ENCODE peak calls at places on chromosomes 13 and 19, in ten cellular contexts. N is right lobe of liver; L is cardiac muscle cell; Q is pancreas; T is left ventricle myocardium inferior; H is heart right ventricle; W is effector memory CD4-positive, alpha-beta T cell; K is CD8-positive, alpha-beta memory T cell; Y is astrocyte; E is mesendoderm. Z is an unnamed sample. For H3K27me3, the result is how much of the 10 kb centered on the place peaks cover.

GRCh38 chr13:104286566-104287290 is 1220.5 kb upstream of the SLC10A2 start:
- DNase-seq in N (no peak), L (no peak), Q (no peak), T (no peak), H (no peak), W (no peak), K (no peak), Y (no peak), E (peak), Z (no peak)

GRCh38 chr19:12721656-12722565 is 1.8 kb downstream of the TNPO2 start:
- DNase-seq in N (peak), L (peak), Q (peak), T (peak), H (peak), W (peak), K (peak), Y (peak), E (peak), Z (peak)

GRCh38 chr13:85725433-85725832 is 73.8 kb downstream of the SLITRK6 start:
- DNase-seq in N (no peak), L (no peak), Q (no peak), T (no peak), H (no peak), W (no peak), K (no peak), Y (no peak), E (no peak), Z (no peak)

GRCh38 chr13:64074989-64075474 is 2659.4 kb upstream of the PCDH20 start:
- DNase-seq in N (no peak), L (no peak), Q (no peak), T (no peak), H (no peak), W (no peak), K (no peak), Y (no peak), E (no peak), Z (no peak)

GRCh38 chr13:27712421-27712820 is 79.9 kb upstream of the GSX1 start:
- DNase-seq in N (no peak), L (peak), Q (peak), T (no peak), H (peak), W (no peak), K (peak), Y (no peak), E (no peak), Z (no peak)

GRCh38 chr13:30862707-30863106 is 43.4 kb upstream of the MEDAG start:
- DNase-seq in N (no peak), L (no peak), Q (no peak), T (peak), H (peak), W (no peak), K (no peak), Y (peak), E (peak), Z (peak)

GRCh38 chr19:45911291-45911690 is 3.3 kb downstream of the NANOS2 start:
- DNase-seq in N (no peak), L (peak), Q (no peak), T (no peak), H (no peak), W (no peak), K (no peak), Y (no peak), E (no peak), Z (no peak)

GRCh38 chr13:99307247-99307646 is at the start of gene GPR183:
- DNase-seq in N (no peak), L (peak), Q (no peak), T (no peak), H (no peak), W (no peak), K (no peak), Y (no peak), E (no peak), Z (no peak)

GRCh38 chr13:40490086-40490723 is 176.2 kb downstream of the FOXO1 start:
- DNase-seq in N (no peak), L (no peak), Q (no peak), T (no peak), H (no peak), W (peak), K (no peak), Y (no peak), E (no peak), Z (no peak)

GRCh38 chr19:40539070-40539469 is 37.6 kb upstream of the SHKBP1 start:
- DNase-seq in N (no peak), L (no peak), Q (no peak), T (no peak), H (no peak), W (no peak), K (no peak), Y (no peak), E (peak), Z (no peak)

GRCh38 chr19:4844348-4845179 is 13.1 kb upstream of the TICAM1 start:
- DNase-seq in N (no peak), L (no peak), Q (no peak), T (peak), H (peak), W (no peak), K (no peak), Y (no peak), E (no peak), Z (peak)

GRCh38 chr19:2744113-2744512 is 4.3 kb upstream of the SLC39A3 start:
- DNase-seq in N (no peak), L (no peak), Q (no peak), T (no peak), H (no peak), W (no peak), K (no peak), Y (no peak), E (no peak), Z (no peak)

GRCh38 chr13:90258129-90258528 is 1089.4 kb upstream of the MIR17HG start:
- DNase-seq in N (no peak), L (no peak), Q (no peak), T (no peak), H (no peak), W (no peak), K (no peak), Y (no peak), E (no peak), Z (no peak)

DNA sequence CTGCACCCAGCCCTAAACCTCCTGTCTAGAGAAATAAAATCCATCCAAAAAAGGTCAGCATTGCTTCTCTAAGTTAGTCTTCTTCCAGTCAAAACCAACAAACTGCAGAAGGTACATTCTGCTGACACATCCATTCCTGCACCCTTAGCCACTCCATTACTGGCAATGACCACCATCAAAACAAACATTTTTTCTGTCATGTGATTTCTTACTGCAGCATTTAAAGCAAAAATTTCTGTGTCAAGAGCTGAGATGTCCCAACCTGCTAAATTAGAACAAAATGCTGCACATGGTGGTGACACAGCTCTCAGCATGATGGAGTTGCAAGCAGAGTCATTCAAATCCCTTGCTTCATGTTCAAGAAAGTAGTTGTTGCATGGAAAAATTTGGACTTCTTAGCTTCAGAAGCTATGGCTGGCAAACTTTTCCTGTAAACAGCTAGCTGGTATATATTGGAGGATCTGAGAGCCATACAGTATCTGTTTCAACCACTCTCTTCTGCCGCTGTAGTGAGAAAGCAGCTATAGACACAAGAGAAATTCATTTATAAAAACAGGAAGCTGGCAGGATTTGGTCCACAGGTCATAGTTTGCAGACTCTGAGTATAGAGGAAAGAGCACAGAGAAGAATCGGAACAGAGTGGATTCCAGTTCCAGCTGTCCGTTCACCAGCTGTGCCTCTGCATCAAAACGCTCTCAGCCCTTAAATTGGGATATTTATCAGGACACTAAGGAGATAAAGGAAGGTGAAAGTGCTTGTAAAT is 17.4 kb downstream of the RUBCNL start:
- DNase-seq in N (no peak), L (no peak), Q (no peak), T (no peak), H (no peak), W (no peak), K (no peak), Y (peak), E (no peak), Z (no peak)
- H3K27ac ChIP-seq in N (no peak), L (no peak), Q (peak), T (no peak), H (peak), W (no peak), K (no peak), Y (no peak), E (no peak), Z (no peak)

GRCh38 chr19:51462681-51463080 is 4.4 kb upstream of the SIGLEC8 start:
- DNase-seq in N (no peak), L (no peak), Q (no peak), T (no peak), H (no peak), W (no peak), K (no peak), Y (no peak), E (no peak), Z (peak)
- H3K27me3 ChIP-seq in N (under half), L (under half), Q (under half), T (half or more), H (under half), W (under half), K (under half), Y (under half), E (under half), Z (half or more)

DNA sequence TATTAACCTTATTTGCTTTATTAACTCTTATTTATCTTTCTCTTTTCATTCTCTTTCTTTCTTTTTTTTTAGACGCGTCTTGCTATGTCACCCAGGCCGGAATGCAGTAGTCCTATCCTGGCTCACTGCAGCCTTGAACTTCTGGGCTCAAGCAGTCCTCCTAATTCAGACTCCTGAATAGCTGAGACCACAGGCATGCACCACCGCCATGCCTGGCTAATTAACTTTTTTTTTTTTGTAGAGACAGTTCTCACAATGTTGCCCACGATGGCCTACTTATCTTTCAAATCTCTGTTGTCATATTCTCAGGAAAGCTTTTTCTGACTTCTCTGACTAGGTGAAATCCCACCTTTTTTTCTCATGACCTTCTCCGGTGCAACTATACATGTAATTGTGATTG is 7.8 kb upstream of the SPRY2 start:
- DNase-seq in N (no peak), L (no peak), Q (no peak), T (no peak), H (no peak), W (no peak), K (no peak), Y (no peak), E (no peak), Z (no peak)
- H3K4me3 ChIP-seq in N (no peak), L (no peak), Q (no peak), T (no peak), H (no peak), W (no peak), K (no peak), Y (no peak), E (no peak), Z (no peak)

GRCh38 chr19:10010939-10011338 is 635 bp upstream of the COL5A3 start:
- DNase-seq in N (no peak), L (no peak), Q (no peak), T (no peak), H (no peak), W (no peak), K (no peak), Y (no peak), E (no peak), Z (no peak)
- H3K27ac ChIP-seq in N (no peak), L (no peak), Q (no peak), T (peak), H (peak), W (no peak), K (no peak), Y (no peak), E (no peak), Z (no peak)

DNA sequence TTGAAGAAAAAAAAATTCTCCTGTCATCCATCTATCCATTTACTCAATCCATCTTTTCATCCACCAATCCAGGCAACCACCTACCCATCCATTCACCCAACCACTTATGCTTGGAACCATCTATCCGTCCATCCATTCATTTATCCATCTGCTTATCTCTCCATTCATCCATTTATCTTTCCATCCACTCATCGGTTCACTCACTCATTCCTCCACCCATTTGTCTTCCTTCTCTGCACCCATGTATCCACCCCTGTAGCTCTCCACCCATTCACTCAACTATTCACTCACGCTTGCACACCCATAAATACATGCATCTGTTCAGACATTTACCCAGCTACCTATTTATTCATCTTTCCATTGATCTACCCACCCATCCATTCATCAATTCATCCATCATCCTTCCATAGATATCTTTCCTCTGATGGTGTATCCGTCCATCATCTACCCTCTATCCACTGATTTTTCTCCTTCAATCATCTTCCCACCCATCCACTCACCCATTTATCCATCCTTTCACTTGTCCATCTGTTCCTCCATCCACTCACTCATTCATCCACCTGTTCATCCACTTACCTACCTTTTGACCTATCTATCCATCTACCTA is 9.5 kb downstream of the NPHS1 start:
- DNase-seq in N (no peak), L (no peak), Q (no peak), T (no peak), H (no peak), W (no peak), K (no peak), Y (no peak), E (no peak), Z (no peak)
- H3K27me3 ChIP-seq in N (under half), L (half or more), Q (under half), T (half or more), H (half or more), W (under half), K (under half), Y (under half), E (under half), Z (half or more)

GRCh38 chr19:16070366-16070990 is 5.8 kb upstream of the TPM4 start:
- DNase-seq in N (peak), L (no peak), Q (no peak), T (peak), H (peak), W (peak), K (peak), Y (no peak), E (no peak), Z (peak)
- H3K4me3 ChIP-seq in N (no peak), L (no peak), Q (no peak), T (peak), H (no peak), W (peak), K (peak), Y (peak), E (no peak), Z (peak)

DNA sequence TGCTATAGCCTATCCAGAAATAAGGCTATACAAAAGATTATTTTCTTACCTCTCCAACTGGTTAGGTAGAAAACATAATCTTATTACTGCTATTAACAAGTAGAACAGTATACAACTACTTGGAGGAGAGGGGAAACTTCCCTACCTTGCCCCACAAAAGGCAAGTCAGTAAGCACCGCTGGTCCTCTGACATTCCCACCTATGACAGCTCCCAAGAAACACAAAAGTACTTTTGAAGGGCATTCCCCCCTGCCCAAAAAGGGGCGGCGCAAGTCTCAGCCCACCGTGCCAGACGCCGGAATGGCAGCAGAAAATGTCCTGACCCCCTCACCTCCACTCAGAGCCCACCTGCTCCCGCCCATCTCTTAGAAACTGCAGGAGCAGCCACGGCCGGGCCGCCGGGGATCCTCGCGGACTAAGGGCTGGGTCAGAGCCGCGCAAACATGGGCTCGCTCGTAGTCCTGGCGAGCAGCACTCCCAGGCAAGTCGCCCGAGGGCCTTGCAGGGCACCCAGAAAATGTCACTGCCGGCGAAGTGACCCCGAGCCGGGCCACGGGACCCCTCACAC is 430 bp downstream of the SUCLA2 start:
- DNase-seq in N (no peak), L (peak), Q (no peak), T (no peak), H (no peak), W (peak), K (no peak), Y (no peak), E (no peak), Z (peak)
- H3K27ac ChIP-seq in N (peak), L (peak), Q (peak), T (peak), H (peak), W (peak), K (peak), Y (peak), E (peak), Z (peak)

GRCh38 chr13:76868451-76868850 is 17.8 kb downstream of the KCTD12 start:
- DNase-seq in N (no peak), L (no peak), Q (no peak), T (no peak), H (no peak), W (no peak), K (no peak), Y (no peak), E (no peak), Z (no peak)
- H3K27me3 ChIP-seq in N (under half), L (under half), Q (under half), T (under half), H (under half), W (under half), K (under half), Y (under half), E (under half), Z (under half)

GRCh38 chr13:102793583-102794355 is 5.0 kb downstream of the POGLUT2 start:
- DNase-seq in N (no peak), L (no peak), Q (no peak), T (no peak), H (no peak), W (no peak), K (no peak), Y (no peak), E (no peak), Z (no peak)

GRCh38 chr13:102799544-102800144 is 725 bp downstream of the BIVM start:
- DNase-seq in N (peak), L (peak), Q (peak), T (no peak), H (peak), W (no peak), K (no peak), Y (peak), E (peak), Z (peak)

GRCh38 chr13:102800145-102801041 is 1.5 kb downstream of the BIVM start:
- DNase-seq in N (peak), L (peak), Q (peak), T (peak), H (peak), W (peak), K (peak), Y (peak), E (peak), Z (peak)

DNA sequence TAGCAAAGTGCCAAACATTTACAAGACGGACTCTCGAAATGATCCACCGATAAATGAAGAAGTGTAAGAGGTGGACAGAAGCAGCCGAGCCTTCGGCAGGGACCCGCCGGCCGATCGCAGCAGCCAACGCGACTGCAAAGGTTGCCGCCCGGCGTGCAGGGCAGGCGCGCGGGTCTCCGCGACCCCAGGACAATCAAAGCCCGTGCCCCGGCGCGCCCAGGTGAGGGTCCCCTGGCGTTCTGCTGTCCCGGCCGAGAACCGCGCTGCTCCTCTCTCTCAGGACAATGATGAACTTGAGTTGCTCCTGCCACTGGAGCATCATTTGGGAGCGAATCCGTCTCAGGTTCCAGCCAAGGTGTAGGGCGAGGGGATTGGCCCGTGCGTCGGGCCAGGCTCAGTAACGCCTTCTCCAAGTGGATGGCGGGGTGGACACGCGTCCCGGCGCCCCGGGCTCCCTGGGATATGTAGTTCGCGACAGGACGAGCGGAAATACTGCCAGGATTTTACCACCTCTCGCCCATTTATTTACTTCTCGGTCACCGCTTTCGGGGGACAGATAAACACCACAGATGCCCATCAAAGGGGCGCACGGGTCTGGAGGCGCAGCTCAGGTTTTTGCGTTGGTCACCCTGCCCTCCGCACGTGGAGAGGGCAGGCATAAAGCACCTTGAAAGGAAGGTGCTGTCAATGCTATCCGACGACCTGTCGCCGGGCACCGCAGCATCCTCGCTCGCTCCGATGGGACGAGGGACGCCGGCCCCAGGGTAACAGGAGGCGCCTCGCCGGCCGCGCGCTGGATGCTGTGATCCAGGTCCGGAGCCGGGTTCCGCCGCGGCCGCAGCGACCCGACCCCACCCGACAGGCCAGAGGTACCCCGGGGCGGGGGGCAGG is at the start of the genes BIVM and POGLUT2:
- DNase-seq in N (peak), L (peak), Q (peak), T (peak), H (peak), W (peak), K (peak), Y (peak), E (peak), Z (peak)
- H3K4me3 ChIP-seq in N (peak), L (peak), Q (peak), T (peak), H (peak), W (peak), K (peak), Y (peak), E (peak), Z (peak)

GRCh38 chr13:110417537-110417908 is 110.4 kb downstream of the COL4A2 start:
- DNase-seq in N (no peak), L (peak), Q (no peak), T (no peak), H (no peak), W (no peak), K (no peak), Y (no peak), E (no peak), Z (no peak)

GRCh38 chr13:110419391-110419791 is 112.3 kb downstream of the COL4A2 start:
- DNase-seq in N (no peak), L (no peak), Q (no peak), T (no peak), H (no peak), W (no peak), K (no peak), Y (peak), E (no peak), Z (no peak)

GRCh38 chr13:110419946-110420345 is 112.9 kb downstream of the COL4A2 start:
- DNase-seq in N (no peak), L (no peak), Q (no peak), T (no peak), H (no peak), W (no peak), K (no peak), Y (no peak), E (no peak), Z (no peak)

GRCh38 chr13:110420626-110421025 is 113.5 kb downstream of the COL4A2 start:
- DNase-seq in N (no peak), L (no peak), Q (no peak), T (no peak), H (no peak), W (no peak), K (no peak), Y (no peak), E (no peak), Z (no peak)

DNA sequence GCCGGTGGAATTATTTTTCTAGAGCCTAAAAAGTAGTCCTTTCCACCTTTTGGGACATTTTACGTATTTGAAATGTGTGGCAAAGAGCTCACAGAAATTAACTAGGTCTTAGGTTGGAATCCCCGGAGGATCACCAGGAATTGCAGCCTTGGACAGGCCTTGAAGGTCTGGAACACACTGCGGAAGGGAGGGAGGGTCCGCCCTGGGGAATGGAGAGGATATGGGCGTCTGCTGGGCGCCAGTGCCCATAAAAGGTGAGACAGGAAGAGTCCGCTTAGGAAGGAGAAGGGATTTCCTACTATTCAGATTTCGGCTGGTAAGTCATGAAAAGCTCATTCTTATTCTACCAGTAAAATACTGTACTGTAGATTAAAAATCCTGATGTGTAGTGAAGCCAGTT is 111.9 kb downstream of the COL4A2 start:
- DNase-seq in N (no peak), L (no peak), Q (no peak), T (peak), H (peak), W (no peak), K (no peak), Y (no peak), E (no peak), Z (no peak)
- H3K27ac ChIP-seq in N (no peak), L (no peak), Q (no peak), T (peak), H (peak), W (no peak), K (no peak), Y (peak), E (no peak), Z (peak)

Z was measured in sigmoid colon.